ENCODE peak calls at places on chromosomes 12 and 14, in seven cellular contexts. P, R, O, Y, A, N and H are unnamed samples. For H3K36me3 and H3K4me1, the result is how much of the 10 kb centered on the place peaks cover.

GRCh38 chr14:82720931-82721330 is 1187.3 kb upstream of the SEL1L start:
- DNase-seq in P (no peak), R (no peak), O (no peak), Y (no peak), A (no peak), N (no peak), H (no peak)

GRCh38 chr14:36167431-36167830 is 9.1 kb downstream of the PTCSC3 start:
- DNase-seq in P (no peak), R (no peak), O (no peak), Y (no peak), A (no peak), N (no peak), H (no peak)

GRCh38 chr14:35387713-35388579 is 16.6 kb downstream of the NFKBIA start:
- DNase-seq in P (no peak), R (no peak), O (no peak), Y (no peak), A (no peak), N (no peak), H (no peak)

GRCh38 chr14:75648066-75648838 is 12.4 kb downstream of the ERG28 start:
- DNase-seq in P (peak), R (no peak), O (no peak), Y (peak), A (no peak), N (peak), H (peak)

GRCh38 chr12:113933201-113933786 is 32.8 kb downstream of the RBM19 start:
- DNase-seq in P (no peak), R (no peak), O (no peak), Y (no peak), A (no peak), N (no peak), H (no peak)

GRCh38 chr12:130796985-130797686 is 41.9 kb downstream of the STX2 start:
- DNase-seq in P (no peak), R (no peak), O (peak), Y (no peak), A (no peak), N (no peak), H (no peak)

GRCh38 chr14:24395609-24396580 is 2.9 kb upstream of the NYNRIN start:
- DNase-seq in P (no peak), R (no peak), O (no peak), Y (no peak), A (no peak), N (no peak), H (no peak)

GRCh38 chr14:67704484-67705089 is 2.9 kb downstream of the RDH12 start:
- DNase-seq in P (no peak), R (no peak), O (no peak), Y (peak), A (peak), N (peak), H (no peak)

GRCh38 chr14:103838117-103838516 is 9.3 kb downstream of the PPP1R13B start:
- DNase-seq in P (no peak), R (no peak), O (no peak), Y (no peak), A (no peak), N (no peak), H (no peak)

GRCh38 chr12:107454431-107454830 is 231.2 kb upstream of the PWP1 start:
- DNase-seq in P (no peak), R (no peak), O (no peak), Y (no peak), A (no peak), N (no peak), H (no peak)

GRCh38 chr12:104454997-104455396 is 1.8 kb upstream of the CHST11 start:
- DNase-seq in P (no peak), R (no peak), O (no peak), Y (no peak), A (no peak), N (no peak), H (no peak)

GRCh38 chr14:65949711-65950516 is 536.3 kb upstream of the CCDC196 start:
- DNase-seq in P (peak), R (no peak), O (no peak), Y (peak), A (peak), N (peak), H (no peak)

GRCh38 chr14:99463974-99464373 is 16.7 kb downstream of the SETD3 start:
- DNase-seq in P (no peak), R (no peak), O (no peak), Y (no peak), A (no peak), N (no peak), H (no peak)

GRCh38 chr12:5459051-5459782 is 27.3 kb downstream of the NTF3 start:
- DNase-seq in P (no peak), R (no peak), O (no peak), Y (no peak), A (no peak), N (no peak), H (no peak)

GRCh38 chr12:24898185-24898584 is 50.7 kb downstream of the BCAT1 start:
- DNase-seq in P (no peak), R (no peak), O (no peak), Y (no peak), A (no peak), N (no peak), H (no peak)
- H3K36me3 ChIP-seq in P (under half), R (under half), O (under half), Y (under half), A (under half), N (under half), H (under half)

GRCh38 chr12:7972734-7973488 is 36.9 kb upstream of the SLC2A3 start:
- DNase-seq in P (no peak), R (no peak), O (no peak), Y (no peak), A (no peak), N (no peak), H (no peak)

GRCh38 chr12:7966558-7966957 is 30.6 kb upstream of the SLC2A3 start:
- DNase-seq in P (no peak), R (no peak), O (no peak), Y (no peak), A (no peak), N (no peak), H (no peak)

DNA sequence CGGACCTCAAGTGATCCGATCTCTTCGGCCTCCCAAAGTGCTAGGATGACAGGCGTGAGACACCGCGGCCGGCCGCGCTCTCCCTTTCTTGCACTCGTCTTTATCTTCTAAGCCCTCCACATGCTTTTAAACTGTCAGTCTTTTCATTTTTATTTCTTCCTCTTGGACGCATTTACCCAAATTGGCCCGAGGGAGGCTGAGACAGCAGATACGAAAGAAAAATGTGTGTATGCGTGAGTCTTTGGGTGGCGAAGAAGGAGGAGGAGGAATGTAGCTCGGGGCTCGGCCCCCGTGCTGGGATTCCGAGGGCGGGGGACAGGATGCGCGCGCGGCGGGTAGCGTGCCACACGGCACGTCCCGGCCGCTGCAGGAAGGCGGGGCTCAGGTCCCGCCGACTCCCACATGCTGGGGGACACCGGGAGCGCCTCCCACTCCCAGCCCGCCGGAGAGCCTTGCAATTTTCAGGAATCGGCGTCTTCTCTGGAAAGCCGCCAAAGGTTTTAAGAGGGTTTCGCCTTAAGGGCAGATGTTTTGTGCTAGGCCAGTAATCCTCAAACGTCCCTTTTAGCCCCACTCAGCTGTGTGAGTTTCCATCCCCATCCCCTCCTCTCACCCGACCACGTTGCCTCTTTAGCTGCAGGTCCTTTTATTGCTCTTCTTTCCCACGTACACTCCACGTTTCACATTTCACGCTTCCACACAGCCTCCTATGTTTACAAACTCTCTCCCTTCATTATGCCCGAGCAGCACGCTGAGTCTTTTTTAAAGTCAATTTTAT is 34.7 kb upstream of the SLC2A3 start:
- DNase-seq in P (peak), R (peak), O (peak), Y (peak), A (peak), N (peak), H (peak)
- H3K4me1 ChIP-seq in P (under half), R (under half), O (under half), Y (under half), A (under half), N (under half), H (under half)

GRCh38 chr12:116722245-116722644 is 15.6 kb downstream of the SPRING1 start:
- DNase-seq in P (no peak), R (no peak), O (no peak), Y (no peak), A (no peak), N (no peak), H (no peak)
- H3K36me3 ChIP-seq in P (under half), R (under half), O (under half), Y (under half), A (under half), N (under half), H (under half)

DNA sequence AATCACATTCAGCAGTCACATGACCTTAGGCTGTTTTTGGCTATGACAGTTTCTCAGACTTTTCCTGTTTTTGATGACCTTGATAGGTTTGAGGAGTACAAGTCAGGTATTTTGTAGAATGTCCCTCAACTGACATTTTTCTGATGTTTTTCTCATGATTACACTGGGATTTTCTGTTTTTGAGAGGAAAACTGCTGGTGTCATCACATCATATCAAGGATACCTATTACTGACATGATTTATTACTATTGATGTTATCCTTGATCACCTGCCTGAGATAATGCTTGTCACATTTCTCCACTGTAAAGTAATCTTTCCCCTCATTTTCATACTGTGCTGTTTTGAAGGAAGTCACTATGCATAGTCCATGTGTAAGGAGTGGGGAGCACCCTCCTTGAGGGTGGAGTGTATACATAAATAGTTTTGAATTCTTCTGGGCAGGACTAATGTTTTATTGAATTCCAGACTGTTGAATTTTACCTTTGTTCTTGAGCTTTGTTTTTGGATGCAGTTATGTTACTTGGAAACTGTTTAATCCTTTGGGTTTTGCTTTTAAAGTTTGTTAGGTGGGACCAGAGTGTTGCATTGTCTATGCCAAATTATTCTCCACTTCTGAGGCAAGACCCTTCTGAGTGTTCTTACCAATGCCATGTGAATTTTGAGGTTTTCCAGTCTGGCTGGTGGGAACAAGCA is 444.5 kb upstream of the FAR2 start:
- DNase-seq in P (no peak), R (no peak), O (no peak), Y (no peak), A (no peak), N (no peak), H (no peak)
- H3K4me1 ChIP-seq in P (under half), R (under half), O (under half), Y (under half), A (under half), N (under half), H (under half)

GRCh38 chr14:91171291-91171690 is 57.4 kb downstream of the DGLUCY start:
- DNase-seq in P (peak), R (no peak), O (no peak), Y (no peak), A (no peak), N (no peak), H (no peak)
- H3K36me3 ChIP-seq in P (under half), R (under half), O (under half), Y (under half), A (under half), N (under half), H (under half)